ENCODE peak calls at places on chromosome 15, in six cellular contexts. One of them, this sample, is unnamed.

GRCh38 chr15:92818658-92819311 is 81.3 kb upstream of the CHD2 start:
- DNase-seq in colonic mucosa: no peak
- DNase-seq in neural progenitor cell: no peak
- DNase-seq in esophagus squamous epithelium: no peak
- DNase-seq in uterus: no peak
- DNase-seq in transverse colon: no peak
- DNase-seq in this sample: no peak

GRCh38 chr15:90829942-90830440 is 38.4 kb upstream of the FURIN start:
- DNase-seq in colonic mucosa: no peak
- DNase-seq in neural progenitor cell: no peak
- DNase-seq in esophagus squamous epithelium: no peak
- DNase-seq in uterus: peak
- DNase-seq in transverse colon: no peak
- DNase-seq in this sample: no peak

GRCh38 chr15:30923429-30923828 is 19.7 kb downstream of the FAN1 start:
- DNase-seq in colonic mucosa: no peak
- DNase-seq in neural progenitor cell: peak
- DNase-seq in esophagus squamous epithelium: no peak
- DNase-seq in uterus: no peak
- DNase-seq in transverse colon: no peak
- DNase-seq in this sample: no peak

GRCh38 chr15:67794832-67795574 is 30.3 kb upstream of the SKOR1 start:
- DNase-seq in colonic mucosa: no peak
- DNase-seq in neural progenitor cell: no peak
- DNase-seq in esophagus squamous epithelium: no peak
- DNase-seq in uterus: no peak
- DNase-seq in transverse colon: no peak
- DNase-seq in this sample: no peak

GRCh38 chr15:25862469-25863066 is 559 bp downstream of the ATP10A start:
- DNase-seq in colonic mucosa: no peak
- DNase-seq in neural progenitor cell: peak
- DNase-seq in esophagus squamous epithelium: no peak
- DNase-seq in uterus: no peak
- DNase-seq in transverse colon: no peak
- DNase-seq in this sample: peak

GRCh38 chr15:72604794-72605193 is 49.7 kb upstream of the GOLGA6B start:
- DNase-seq in colonic mucosa: no peak
- DNase-seq in neural progenitor cell: peak
- DNase-seq in esophagus squamous epithelium: no peak
- DNase-seq in uterus: no peak
- DNase-seq in transverse colon: no peak
- DNase-seq in this sample: no peak

GRCh38 chr15:67091073-67091965 is 25.9 kb downstream of the SMAD3 start:
- DNase-seq in colonic mucosa: peak
- DNase-seq in neural progenitor cell: no peak
- DNase-seq in esophagus squamous epithelium: no peak
- DNase-seq in uterus: peak
- DNase-seq in transverse colon: peak
- DNase-seq in this sample: peak

GRCh38 chr15:101276501-101277037 is 716 bp downstream of the SELENOS start:
- DNase-seq in colonic mucosa: no peak
- DNase-seq in neural progenitor cell: peak
- DNase-seq in esophagus squamous epithelium: no peak
- DNase-seq in uterus: no peak
- DNase-seq in transverse colon: no peak
- DNase-seq in this sample: no peak

GRCh38 chr15:25862087-25862468 is 1.0 kb downstream of the ATP10A start:
- DNase-seq in colonic mucosa: no peak
- DNase-seq in neural progenitor cell: no peak
- DNase-seq in esophagus squamous epithelium: no peak
- DNase-seq in uterus: no peak
- DNase-seq in transverse colon: no peak
- DNase-seq in this sample: no peak

GRCh38 chr15:73433878-73434277 is 9.1 kb upstream of the REC114 start:
- DNase-seq in colonic mucosa: no peak
- DNase-seq in neural progenitor cell: no peak
- DNase-seq in esophagus squamous epithelium: no peak
- DNase-seq in uterus: no peak
- DNase-seq in transverse colon: no peak
- DNase-seq in this sample: no peak

GRCh38 chr15:78175333-78175732 is 26.2 kb downstream of the IDH3A start:
- DNase-seq in colonic mucosa: peak
- DNase-seq in neural progenitor cell: no peak
- DNase-seq in esophagus squamous epithelium: no peak
- DNase-seq in uterus: no peak
- DNase-seq in transverse colon: no peak
- DNase-seq in this sample: no peak

GRCh38 chr15:56763082-56763481 is 29.8 kb upstream of the ZNF280D start:
- DNase-seq in colonic mucosa: no peak
- DNase-seq in neural progenitor cell: no peak
- DNase-seq in esophagus squamous epithelium: no peak
- DNase-seq in uterus: no peak
- DNase-seq in transverse colon: no peak
- DNase-seq in this sample: no peak

GRCh38 chr15:56765252-56765651 is 31.9 kb upstream of the ZNF280D start:
- DNase-seq in colonic mucosa: no peak
- DNase-seq in neural progenitor cell: no peak
- DNase-seq in esophagus squamous epithelium: no peak
- DNase-seq in uterus: peak
- DNase-seq in transverse colon: no peak
- DNase-seq in this sample: no peak

GRCh38 chr15:56763496-56763895 is 30.2 kb upstream of the ZNF280D start:
- DNase-seq in colonic mucosa: no peak
- DNase-seq in neural progenitor cell: no peak
- DNase-seq in esophagus squamous epithelium: no peak
- DNase-seq in uterus: no peak
- DNase-seq in transverse colon: no peak
- DNase-seq in this sample: no peak

GRCh38 chr15:56770191-56770590 is 36.9 kb upstream of the ZNF280D start:
- DNase-seq in colonic mucosa: no peak
- DNase-seq in neural progenitor cell: no peak
- DNase-seq in esophagus squamous epithelium: no peak
- DNase-seq in uterus: no peak
- DNase-seq in transverse colon: no peak
- DNase-seq in this sample: no peak

DNA sequence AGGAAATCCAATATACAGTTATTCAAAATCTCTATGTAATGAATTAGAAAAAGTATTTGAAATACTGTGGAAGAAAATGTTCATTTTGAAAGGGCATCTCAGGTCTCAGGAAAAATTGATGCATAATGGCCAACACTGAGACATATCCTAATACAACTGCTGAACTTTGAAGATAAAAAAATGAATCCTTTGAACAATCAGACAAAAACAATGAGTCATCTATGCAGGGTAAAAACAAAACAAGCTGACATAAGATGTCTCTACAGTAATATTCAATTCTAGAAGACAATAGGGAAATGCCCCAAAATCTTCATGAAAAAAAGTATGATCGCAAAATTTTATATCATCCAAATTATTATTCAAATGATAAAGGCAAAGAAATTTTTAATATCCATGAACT is 34.0 kb upstream of the ZNF280D start:
- DNase-seq in colonic mucosa: no peak
- DNase-seq in neural progenitor cell: no peak
- DNase-seq in esophagus squamous epithelium: no peak
- DNase-seq in uterus: no peak
- DNase-seq in transverse colon: no peak
- DNase-seq in this sample: no peak
- TF ChIP-seq CTCF in colonic mucosa: no peak
- TF ChIP-seq CTCF in neural progenitor cell: no peak
- TF ChIP-seq CTCF in esophagus squamous epithelium: no peak
- TF ChIP-seq CTCF in uterus: no peak
- TF ChIP-seq CTCF in transverse colon: no peak
- TF ChIP-seq CTCF in this sample: no peak

DNA sequence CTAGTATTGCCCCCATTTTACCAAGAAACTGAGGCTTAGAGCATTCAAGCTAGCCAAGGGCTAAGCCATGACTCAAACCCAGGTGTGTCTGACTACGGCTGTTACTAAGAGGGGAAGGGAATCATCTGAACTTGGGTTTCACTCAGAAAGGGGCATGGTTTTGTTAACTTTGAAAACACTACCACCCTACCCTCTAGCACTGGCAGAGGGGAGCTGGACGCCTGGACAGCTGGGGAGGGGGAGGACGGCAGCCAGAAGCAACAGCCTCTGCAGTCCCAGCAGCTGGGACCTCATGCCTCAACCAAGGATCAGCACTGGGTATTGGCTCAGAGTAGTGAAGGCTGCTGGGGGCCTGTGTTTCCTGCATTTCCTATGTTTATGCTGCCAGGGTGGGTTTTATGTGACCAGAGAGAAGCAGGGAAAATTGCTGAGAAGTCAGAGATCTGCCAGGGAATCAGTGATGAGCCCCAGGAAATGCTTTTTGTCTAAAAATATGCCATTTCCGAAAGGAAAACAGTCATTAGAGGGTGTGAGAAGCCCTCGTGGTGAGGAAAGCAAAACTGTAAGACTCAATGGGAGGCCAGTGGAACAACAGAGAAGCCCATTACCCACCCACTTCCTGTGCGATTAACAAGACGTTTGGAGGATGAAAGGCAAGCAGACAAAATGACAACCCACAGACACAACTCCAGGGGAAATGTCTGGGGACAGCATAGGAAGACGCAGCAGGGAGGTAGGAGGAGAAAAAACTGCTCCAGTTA is 41.2 kb downstream of the LIPC start:
- DNase-seq in colonic mucosa: no peak
- DNase-seq in neural progenitor cell: no peak
- DNase-seq in esophagus squamous epithelium: no peak
- DNase-seq in uterus: no peak
- DNase-seq in transverse colon: no peak
- DNase-seq in this sample: no peak
- H3K4me3 ChIP-seq in colonic mucosa: no peak
- H3K4me3 ChIP-seq in neural progenitor cell: no peak
- H3K4me3 ChIP-seq in esophagus squamous epithelium: no peak
- H3K4me3 ChIP-seq in uterus: no peak
- H3K4me3 ChIP-seq in transverse colon: no peak
- H3K4me3 ChIP-seq in this sample: no peak

GRCh38 chr15:38872732-38873131 is 308.1 kb upstream of the RASGRP1 start:
- DNase-seq in colonic mucosa: no peak
- DNase-seq in neural progenitor cell: no peak
- DNase-seq in esophagus squamous epithelium: no peak
- DNase-seq in uterus: no peak
- DNase-seq in transverse colon: no peak
- DNase-seq in this sample: no peak

GRCh38 chr15:38876211-38876610 is 311.6 kb upstream of the RASGRP1 start:
- DNase-seq in colonic mucosa: no peak
- DNase-seq in neural progenitor cell: no peak
- DNase-seq in esophagus squamous epithelium: no peak
- DNase-seq in uterus: no peak
- DNase-seq in transverse colon: no peak
- DNase-seq in this sample: no peak

GRCh38 chr15:38874464-38874863 is 309.9 kb upstream of the RASGRP1 start:
- DNase-seq in colonic mucosa: no peak
- DNase-seq in neural progenitor cell: no peak
- DNase-seq in esophagus squamous epithelium: no peak
- DNase-seq in uterus: no peak
- DNase-seq in transverse colon: no peak
- DNase-seq in this sample: peak

GRCh38 chr15:38871638-38872037 is 307.0 kb upstream of the RASGRP1 start:
- DNase-seq in colonic mucosa: no peak
- DNase-seq in neural progenitor cell: no peak
- DNase-seq in esophagus squamous epithelium: no peak
- DNase-seq in uterus: no peak
- DNase-seq in transverse colon: no peak
- DNase-seq in this sample: no peak

GRCh38 chr15:38873151-38873550 is 308.5 kb upstream of the RASGRP1 start:
- DNase-seq in colonic mucosa: no peak
- DNase-seq in neural progenitor cell: no peak
- DNase-seq in esophagus squamous epithelium: no peak
- DNase-seq in uterus: no peak
- DNase-seq in transverse colon: no peak
- DNase-seq in this sample: no peak
- TF ChIP-seq CTCF in colonic mucosa: no peak
- TF ChIP-seq CTCF in neural progenitor cell: no peak
- TF ChIP-seq CTCF in esophagus squamous epithelium: no peak
- TF ChIP-seq CTCF in uterus: no peak
- TF ChIP-seq CTCF in transverse colon: no peak
- TF ChIP-seq CTCF in this sample: no peak

GRCh38 chr15:39784125-39784524 is 1.5 kb upstream of the FSIP1 start:
- DNase-seq in colonic mucosa: no peak
- DNase-seq in neural progenitor cell: no peak
- DNase-seq in esophagus squamous epithelium: no peak
- DNase-seq in uterus: no peak
- DNase-seq in transverse colon: no peak
- DNase-seq in this sample: no peak
- H3K4me3 ChIP-seq in colonic mucosa: no peak
- H3K4me3 ChIP-seq in neural progenitor cell: peak
- H3K4me3 ChIP-seq in esophagus squamous epithelium: no peak
- H3K4me3 ChIP-seq in uterus: no peak
- H3K4me3 ChIP-seq in transverse colon: no peak
- H3K4me3 ChIP-seq in this sample: no peak

DNA sequence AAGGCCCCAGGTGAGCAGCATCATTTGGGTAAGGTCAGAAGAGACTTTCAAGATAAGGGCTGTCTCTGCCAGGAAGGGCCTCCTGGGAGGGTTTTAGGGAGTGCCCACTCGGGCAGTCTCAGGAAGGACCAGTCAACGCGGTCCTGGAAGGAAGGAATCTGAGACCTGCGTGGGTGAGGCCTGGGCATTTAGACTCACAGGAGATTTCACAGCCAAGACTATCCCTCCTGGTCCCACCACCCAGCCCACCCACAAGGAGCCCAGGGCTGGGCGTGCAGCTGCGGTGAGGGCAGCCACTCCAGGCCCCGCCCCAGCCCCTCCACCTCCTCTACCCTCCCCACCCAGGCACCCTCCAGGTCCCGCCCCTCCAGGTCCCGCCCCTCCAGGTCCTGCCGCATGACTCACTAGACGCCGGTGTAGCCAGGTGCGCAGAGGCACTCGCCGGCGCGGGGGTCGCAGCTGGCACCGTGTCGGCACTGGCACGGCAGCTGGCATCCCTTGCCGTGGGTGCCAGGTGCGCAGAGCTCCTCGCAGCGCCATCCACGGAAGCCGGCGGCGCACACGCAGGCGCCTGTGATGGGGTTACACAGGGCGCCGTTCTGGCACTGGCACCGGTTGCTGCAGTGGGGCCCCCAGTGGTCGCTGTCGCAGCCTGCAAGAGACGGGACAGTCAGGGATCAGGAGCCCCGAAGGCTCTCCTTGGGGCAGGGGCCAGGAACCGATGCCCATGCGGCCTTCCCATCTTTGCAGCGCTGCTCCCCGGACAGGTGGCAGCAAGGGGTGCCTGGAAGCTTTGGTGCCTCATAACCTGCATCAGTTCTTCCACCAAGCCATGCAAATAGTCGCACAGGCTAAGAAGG is 112.8 kb downstream of the RAB11A start:
- DNase-seq in colonic mucosa: peak
- DNase-seq in neural progenitor cell: peak
- DNase-seq in esophagus squamous epithelium: no peak
- DNase-seq in uterus: no peak
- DNase-seq in transverse colon: peak
- DNase-seq in this sample: peak
- TF ChIP-seq CTCF in colonic mucosa: no peak
- TF ChIP-seq CTCF in neural progenitor cell: peak
- TF ChIP-seq CTCF in esophagus squamous epithelium: no peak
- TF ChIP-seq CTCF in uterus: no peak
- TF ChIP-seq CTCF in transverse colon: no peak
- TF ChIP-seq CTCF in this sample: no peak

DNA sequence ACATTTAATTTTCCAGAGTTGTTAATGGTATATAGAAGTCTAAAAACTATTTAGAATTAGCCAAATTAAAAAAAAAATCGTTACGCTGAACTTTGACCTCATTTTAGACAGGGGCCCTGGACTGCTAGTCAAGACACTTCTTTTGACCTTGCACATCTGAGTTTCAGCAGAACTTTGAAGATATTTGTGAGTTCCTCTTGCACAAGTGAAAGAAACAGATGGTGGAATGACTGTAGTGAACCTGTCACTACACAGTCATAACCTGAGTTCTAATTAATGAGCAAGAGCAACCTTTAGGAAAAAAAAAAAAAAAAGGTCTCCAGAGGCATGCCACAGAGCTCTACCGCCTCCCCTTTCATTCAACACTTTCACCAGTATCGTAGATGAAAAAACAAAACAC is 5.3 kb downstream of the MYO5C start:
- DNase-seq in colonic mucosa: no peak
- DNase-seq in neural progenitor cell: no peak
- DNase-seq in esophagus squamous epithelium: no peak
- DNase-seq in uterus: no peak
- DNase-seq in transverse colon: no peak
- DNase-seq in this sample: no peak
- H3K4me3 ChIP-seq in colonic mucosa: no peak
- H3K4me3 ChIP-seq in neural progenitor cell: no peak
- H3K4me3 ChIP-seq in esophagus squamous epithelium: no peak
- H3K4me3 ChIP-seq in uterus: no peak
- H3K4me3 ChIP-seq in transverse colon: no peak
- H3K4me3 ChIP-seq in this sample: no peak

This sample was measured in lung.